ENCODE peak calls at places on chromosomes 13 and 19, in eight cellular contexts. G, T, N, I, M, J, O and Q are unnamed samples.

GRCh38 chr13:30744686-30745085 is 9.3 kb downstream of the ALOX5AP start:
- DNase-seq in T (no peak), G (no peak), N (no peak), I (no peak), M (no peak), J (no peak), O (no peak), Q (no peak)

GRCh38 chr13:84137292-84137691 is 255.0 kb upstream of the SLITRK1 start:
- DNase-seq in I (no peak), T (no peak), M (no peak), G (no peak), N (no peak), O (no peak), J (no peak), Q (no peak)

GRCh38 chr19:58325623-58326022 is 1.2 kb upstream of the ZSCAN22 start:
- DNase-seq in N (no peak), J (no peak), M (no peak), G (no peak), T (no peak), O (no peak), I (no peak), Q (no peak)

GRCh38 chr13:83232626-83233025 is 649.6 kb downstream of the SLITRK1 start:
- DNase-seq in J (no peak), N (no peak), G (no peak), I (no peak), T (no peak), M (no peak), O (no peak), Q (no peak)

GRCh38 chr13:97266328-97266727 is 44.2 kb downstream of the MBNL2 start:
- DNase-seq in O (no peak), N (peak), G (no peak), J (no peak), I (no peak), M (no peak), T (no peak), Q (no peak)

GRCh38 chr13:60494296-60494695 is 97.3 kb downstream of the TDRD3 start:
- DNase-seq in T (no peak), N (peak), O (no peak), J (no peak), G (no peak), I (no peak), M (no peak), Q (no peak)

GRCh38 chr13:76383671-76384461 is 502.3 kb downstream of the KCTD12 start:
- DNase-seq in O (no peak), J (no peak), N (no peak), G (no peak), I (no peak), M (no peak), T (no peak), Q (no peak)

GRCh38 chr13:41075034-41075433 is 13.7 kb downstream of the WBP4 start:
- DNase-seq in J (no peak), G (peak), N (peak), T (no peak), O (no peak), I (peak), M (no peak), Q (no peak)

GRCh38 chr19:19308373-19308772 is 11.9 kb downstream of the SUGP1 start:
- DNase-seq in J (no peak), I (no peak), N (no peak), T (no peak), G (no peak), M (no peak), O (no peak), Q (no peak)

GRCh38 chr13:43072394-43072793 is 49.0 kb downstream of the DNAJC15 start:
- DNase-seq in T (no peak), O (no peak), J (no peak), I (no peak), G (no peak), M (no peak), N (peak), Q (no peak)

GRCh38 chr13:75079226-75079625 is 402.7 kb downstream of the TBC1D4 start:
- DNase-seq in I (no peak), J (no peak), T (no peak), N (no peak), M (no peak), G (no peak), O (no peak), Q (no peak)

GRCh38 chr13:40164137-40164536 is 502.3 kb downstream of the FOXO1 start:
- DNase-seq in M (no peak), G (no peak), T (no peak), N (no peak), I (no peak), O (no peak), J (no peak), Q (no peak)

GRCh38 chr19:17200408-17201079 is 14.6 kb upstream of the USE1 start:
- DNase-seq in J (no peak), O (no peak), G (no peak), I (no peak), N (no peak), M (no peak), T (no peak), Q (no peak)

GRCh38 chr19:34276614-34277013 is 22.3 kb downstream of the GARRE1 start:
- DNase-seq in T (no peak), G (no peak), J (no peak), N (no peak), I (no peak), O (no peak), M (no peak), Q (no peak)

GRCh38 chr19:35268546-35269424 is at the start of gene USF2:
- DNase-seq in G (peak), I (peak), T (no peak), M (peak), O (no peak), J (no peak), N (peak), Q (no peak)

GRCh38 chr13:19862511-19863313 is 737 bp downstream of the ZMYM5 start:
- DNase-seq in N (peak), T (no peak), O (no peak), M (peak), J (peak), G (peak), I (peak), Q (no peak)

GRCh38 chr19:2294377-2295335 is 12.7 kb upstream of the PEAK3 start:
- DNase-seq in O (no peak), I (no peak), J (no peak), G (no peak), T (no peak), M (no peak), N (no peak), Q (no peak)

GRCh38 chr13:26950546-26950945 is 190.0 kb upstream of the GPR12 start:
- DNase-seq in M (no peak), I (no peak), N (no peak), O (no peak), T (no peak), J (no peak), G (no peak), Q (no peak)

GRCh38 chr13:32645854-32646253 is 59.6 kb downstream of the PDS5B start:
- DNase-seq in T (no peak), I (no peak), G (no peak), O (no peak), J (no peak), N (no peak), M (no peak), Q (no peak)

GRCh38 chr19:50320051-50320450 is 9.1 kb downstream of the KCNC3 start:
- DNase-seq in J (no peak), G (no peak), N (no peak), O (no peak), I (no peak), M (no peak), T (no peak), Q (no peak)

GRCh38 chr19:35715981-35716734 is 1.6 kb upstream of the KMT2B start:
- DNase-seq in M (peak), N (peak), T (no peak), J (peak), G (peak), O (no peak), I (peak), Q (no peak)

GRCh38 chr19:41334793-41335192 is 18.9 kb downstream of the TGFB1 start:
- DNase-seq in I (no peak), G (no peak), J (no peak), M (no peak), T (no peak), O (no peak), N (no peak), Q (no peak)

GRCh38 chr19:19606021-19606420 is 12.5 kb downstream of the PBX4 start:
- DNase-seq in J (no peak), I (no peak), T (no peak), O (no peak), G (no peak), M (peak), N (no peak), Q (no peak)

GRCh38 chr19:16435238-16435911 is 36.4 kb downstream of the EPS15L1 start:
- DNase-seq in T (no peak), O (no peak), I (no peak), G (no peak), M (no peak), J (no peak), N (no peak), Q (no peak)

GRCh38 chr13:97327521-97328221 is 105.5 kb downstream of the MBNL2 start:
- DNase-seq in G (no peak), M (no peak), J (no peak), O (no peak), T (no peak), N (no peak), I (no peak), Q (peak)

GRCh38 chr13:107461751-107462150 is 753.6 kb downstream of the LIG4 start:
- DNase-seq in J (no peak), O (no peak), G (no peak), N (no peak), M (no peak), T (no peak), I (no peak), Q (no peak)

GRCh38 chr19:42271861-42272534 is 2.9 kb downstream of the CIC start:
- DNase-seq in G (no peak), M (no peak), J (no peak), O (no peak), N (no peak), T (no peak), I (no peak), Q (no peak)

GRCh38 chr13:44051923-44052322 is 172.2 kb downstream of the LACC1 start:
- DNase-seq in G (no peak), O (no peak), I (no peak), J (no peak), N (no peak), T (no peak), M (no peak), Q (no peak)

GRCh38 chr19:56253737-56254136 is 18.8 kb upstream of the EDDM13 start:
- DNase-seq in T (no peak), O (peak), N (peak), I (peak), M (no peak), J (no peak), G (peak), Q (no peak)

GRCh38 chr19:17489392-17490030 is 19.2 kb downstream of the SLC27A1 start:
- DNase-seq in N (peak), I (no peak), M (no peak), G (no peak), J (no peak), O (no peak), T (no peak), Q (no peak)

GRCh38 chr19:13044160-13044853 is 49.0 kb downstream of the NFIX start:
- DNase-seq in I (no peak), T (no peak), N (no peak), M (no peak), J (no peak), O (no peak), G (no peak), Q (no peak)
- TF ChIP-seq POLR2AphosphoS5 in I (no peak), T (no peak), N (no peak), M (no peak), J (no peak), O (no peak), G (no peak), Q (no peak)

GRCh38 chr19:4473708-4474503 is 1.8 kb downstream of the HDGFL2 start:
- DNase-seq in J (peak), O (no peak), I (no peak), M (no peak), T (no peak), N (peak), G (no peak), Q (no peak)

GRCh38 chr19:4473011-4473410 is 914 bp downstream of the HDGFL2 start:
- DNase-seq in G (no peak), J (no peak), O (no peak), I (no peak), M (no peak), T (no peak), N (no peak), Q (no peak)

GRCh38 chr19:4472174-4472974 is at the start of gene HDGFL2:
- DNase-seq in M (no peak), G (no peak), O (no peak), N (no peak), T (no peak), J (no peak), I (no peak), Q (no peak)

GRCh38 chr19:4477034-4477801 is 5.1 kb downstream of the HDGFL2 start:
- DNase-seq in T (no peak), M (no peak), O (no peak), I (no peak), N (no peak), J (no peak), G (no peak), Q (no peak)

GRCh38 chr19:4474504-4475136 is 2.5 kb downstream of the HDGFL2 start:
- DNase-seq in N (peak), T (no peak), I (peak), J (peak), G (no peak), M (no peak), O (no peak), Q (no peak)
- H3K27ac ChIP-seq in N (peak), T (no peak), I (no peak), J (peak), G (no peak), M (no peak), O (no peak), Q (peak)

GRCh38 chr19:7706662-7707454 is 4.9 kb upstream of the FCER2 start:
- DNase-seq in J (no peak), G (no peak), M (no peak), N (no peak), T (no peak), O (no peak), I (no peak), Q (no peak)
- TF ChIP-seq POLR2AphosphoS5 in J (no peak), G (no peak), M (no peak), N (no peak), T (no peak), O (no peak), I (no peak), Q (no peak)

DNA sequence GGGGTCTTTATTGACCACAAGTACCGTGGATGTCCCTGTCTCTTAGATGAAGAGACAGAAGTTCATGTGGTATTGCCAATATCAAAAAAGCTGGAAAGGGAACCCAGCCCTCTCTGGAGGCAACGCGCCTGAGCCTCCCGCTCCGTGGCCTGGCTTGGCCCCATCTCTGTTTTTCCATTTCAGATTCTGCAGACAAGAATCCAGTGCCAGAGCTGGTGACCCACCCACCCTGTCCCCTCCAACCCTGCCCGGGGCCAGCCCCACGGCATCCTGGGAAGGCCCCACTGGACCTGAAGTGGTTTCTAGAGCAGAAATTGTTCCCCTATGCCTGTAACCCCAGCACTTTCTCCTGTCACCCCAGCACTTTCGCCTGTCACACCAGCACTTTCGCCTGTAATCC is 57.7 kb downstream of the PTPRS start:
- DNase-seq in N (no peak), J (no peak), I (no peak), T (no peak), O (no peak), M (no peak), G (no peak), Q (no peak)
- H3K27ac ChIP-seq in N (no peak), J (no peak), I (no peak), T (peak), O (no peak), M (peak), G (no peak), Q (peak)

GRCh38 chr19:6376512-6377193 is 920 bp upstream of the PSPN start:
- DNase-seq in J (no peak), M (no peak), N (no peak), I (no peak), T (no peak), G (no peak), O (no peak), Q (no peak)
- TF ChIP-seq POLR2AphosphoS5 in J (no peak), M (no peak), N (no peak), I (no peak), T (no peak), G (no peak), O (no peak), Q (no peak)